ENCODE peak calls at places on chromosome 19, in ten cellular contexts. L, T, B, H, V, Q, E, I, X and N are unnamed samples.

GRCh38 chr19:4368128-4368820 is 24.9 kb downstream of the MPND start:
- DNase-seq in X (no peak), H (no peak), E (no peak), V (no peak), Q (no peak), I (no peak), B (no peak), T (no peak), L (no peak), N (no peak)

GRCh38 chr19:29569038-29569911 is 36.8 kb upstream of the POP4 start:
- DNase-seq in X (no peak), B (no peak), E (no peak), H (no peak), I (no peak), V (no peak), L (no peak), T (no peak), Q (no peak), N (no peak)

GRCh38 chr19:7497292-7497691 is 8.5 kb upstream of the PEX11G start:
- DNase-seq in H (no peak), T (no peak), V (no peak), E (no peak), X (peak; percentile 50), Q (peak; percentile 43), I (no peak), L (no peak), B (no peak), N (no peak)

GRCh38 chr19:41367848-41368301 is 3.9 kb upstream of the B9D2 start:
- DNase-seq in V (peak; percentile 35), Q (peak; percentile 95), I (no peak), X (peak; percentile 94), T (peak; percentile 94), B (no peak), H (peak; percentile 80), L (no peak), E (peak; percentile 90), N (no peak)

GRCh38 chr19:8148410-8149231 is 771 bp downstream of the FBN3 start:
- DNase-seq in X (no peak), V (no peak), I (no peak), T (no peak), B (no peak), E (no peak), H (peak; percentile 36), Q (no peak), L (no peak), N (no peak)

GRCh38 chr19:42301646-42302204 is at the start of gene PRR19:
- DNase-seq in B (peak; percentile 51), Q (peak; percentile 37), V (no peak), T (no peak), E (peak; percentile 42), H (no peak), L (no peak), X (peak; percentile 41), I (no peak), N (peak; percentile 72)

GRCh38 chr19:43651758-43652545 is 12.3 kb upstream of the CADM4 start:
- DNase-seq in H (peak; percentile 55), V (peak; percentile 61), T (peak; percentile 56), B (peak; percentile 67), I (no peak), E (peak; percentile 72), Q (peak; percentile 66), X (peak; percentile 78), L (peak; percentile 32), N (no peak)

GRCh38 chr19:18110833-18111232 is 13.3 kb downstream of the MAST3 start:
- DNase-seq in L (no peak), X (no peak), V (no peak), B (no peak), I (no peak), E (no peak), T (no peak), H (no peak), Q (no peak), N (no peak)

GRCh38 chr19:29675650-29676186 is 10.5 kb downstream of the PLEKHF1 start:
- DNase-seq in I (no peak), V (no peak), X (no peak), T (no peak), E (no peak), L (peak; percentile 32), Q (no peak), H (no peak), B (no peak), N (no peak)

GRCh38 chr19:48881741-48882657 is 9.8 kb downstream of the PPP1R15A start:
- DNase-seq in Q (peak; percentile 50), E (peak; percentile 40), H (no peak), V (no peak), X (peak; percentile 50), L (no peak), B (no peak), T (no peak), I (no peak), N (peak; percentile 18)

GRCh38 chr19:12984143-12984627 is 11.1 kb upstream of the NFIX start:
- DNase-seq in B (no peak), T (no peak), E (no peak), Q (no peak), I (no peak), V (no peak), L (no peak), X (peak; percentile 44), H (no peak), N (no peak)

GRCh38 chr19:1136201-1136600 is 32.4 kb downstream of the GPX4 start:
- DNase-seq in H (no peak), I (no peak), L (no peak), V (no peak), X (no peak), B (no peak), T (no peak), E (no peak), Q (no peak), N (no peak)

GRCh38 chr19:39858541-39858940 is 12.4 kb upstream of the FBL start:
- DNase-seq in H (peak; percentile 69), B (no peak), I (no peak), L (no peak), Q (peak; percentile 42), T (no peak), X (no peak), V (no peak), E (no peak), N (no peak)

GRCh38 chr19:48569814-48570213 is 17.8 kb downstream of the SULT2B1 start:
- DNase-seq in X (peak; percentile 44), Q (no peak), T (peak; percentile 47), B (no peak), I (no peak), V (no peak), L (no peak), E (no peak), H (peak; percentile 50), N (no peak)

GRCh38 chr19:32363175-32363574 is 17.8 kb downstream of the ZNF507 start:
- DNase-seq in T (no peak), X (no peak), H (no peak), B (no peak), E (peak; percentile 76), L (no peak), I (no peak), Q (no peak), V (peak; percentile 34), N (no peak)

GRCh38 chr19:39372047-39372802 is 18.7 kb downstream of the PAF1 start:
- DNase-seq in V (no peak), I (no peak), L (no peak), E (no peak), B (no peak), Q (peak; percentile 48), H (peak; percentile 74), X (peak; percentile 96), T (peak; percentile 93), N (no peak)

GRCh38 chr19:36604656-36605100 is 435 bp upstream of the ZNF382 start:
- DNase-seq in L (peak; percentile 66), E (peak; percentile 58), T (peak; percentile 15), X (peak; percentile 77), I (peak; percentile 72), Q (peak; percentile 74), V (no peak), H (peak; percentile 77), B (peak; percentile 91), N (peak; percentile 49)

GRCh38 chr19:49017041-49017665 is at the start of gene LHB:
- DNase-seq in B (no peak), I (no peak), H (no peak), V (peak; percentile 10), T (no peak), X (no peak), L (no peak), Q (no peak), E (no peak), N (no peak)

GRCh38 chr19:55433292-55433691 is 9.8 kb downstream of the SHISA7 start:
- DNase-seq in T (no peak), L (no peak), E (no peak), H (no peak), I (no peak), B (no peak), V (no peak), Q (no peak), X (no peak), N (no peak)

GRCh38 chr19:674282-675151 is 1.7 kb upstream of the FSTL3 start:
- DNase-seq in Q (no peak), I (no peak), T (no peak), B (no peak), X (no peak), V (no peak), E (no peak), H (no peak), L (no peak), N (no peak)